ENCODE peak calls at places on chromosomes 13 and 19, in seven cellular contexts. K is ovary, X is IMR-90, H is MCF 10A, U is uterus, R is type B pancreatic cell, V is lower lobe of right lung. C is an unnamed sample.

GRCh38 chr13:30759748-30760147 is 24.4 kb downstream of the ALOX5AP start:
- DNase-seq in X (peak), U (no peak), V (no peak), H (no peak), K (no peak), R (no peak), C (no peak)

GRCh38 chr19:5686326-5686646 is 3.8 kb upstream of the RPL36 start:
- DNase-seq in V (no peak), R (no peak), H (no peak), K (no peak), X (no peak), U (no peak), C (no peak)

GRCh38 chr19:1245468-1245867 is 2.9 kb upstream of the MIDN start:
- DNase-seq in R (no peak), X (no peak), V (no peak), H (no peak), U (no peak), K (peak), C (no peak)

GRCh38 chr13:110617326-110618072 is 2.2 kb downstream of the NAXD start:
- DNase-seq in V (no peak), X (peak), U (peak), K (peak), H (peak), R (no peak), C (no peak)

GRCh38 chr19:1652471-1653299 is at the start of gene TCF3:
- DNase-seq in X (peak), K (peak), U (peak), H (peak), R (peak), V (peak), C (peak)

GRCh38 chr13:101272886-101273285 is 143.4 kb downstream of the NALCN start:
- DNase-seq in K (no peak), X (no peak), H (no peak), U (no peak), R (no peak), V (no peak), C (no peak)

GRCh38 chr19:35557539-35558399 is 5.7 kb downstream of the ATP4A start:
- DNase-seq in H (no peak), K (peak), R (peak), V (peak), U (no peak), X (peak), C (peak)

GRCh38 chr19:4124638-4125037 is 716 bp upstream of the MAP2K2 start:
- DNase-seq in R (no peak), K (no peak), V (no peak), H (no peak), X (no peak), U (no peak), C (no peak)

GRCh38 chr13:35824825-35825224 is 306.4 kb downstream of the DCLK1 start:
- DNase-seq in X (no peak), H (no peak), R (no peak), U (no peak), K (no peak), V (no peak), C (no peak)

GRCh38 chr19:35903550-35904179 is 1.3 kb downstream of the HCST start:
- DNase-seq in H (peak), V (peak), U (peak), X (peak), K (peak), R (no peak), C (peak)

GRCh38 chr19:6800991-6801396 is 28.5 kb downstream of the VAV1 start:
- DNase-seq in V (no peak), R (no peak), K (no peak), H (peak), X (peak), U (no peak), C (no peak)

GRCh38 chr13:109704771-109705628 is 81.4 kb downstream of the IRS2 start:
- DNase-seq in H (peak), V (peak), K (no peak), R (no peak), X (no peak), U (peak), C (no peak)

GRCh38 chr19:29785955-29786589 is 25.7 kb upstream of the CCNE1 start:
- DNase-seq in U (no peak), K (no peak), R (no peak), V (no peak), X (no peak), H (no peak), C (peak)

GRCh38 chr13:34019870-34020269 is 201.9 kb downstream of the RFC3 start:
- DNase-seq in X (no peak), R (no peak), U (no peak), V (no peak), H (no peak), K (no peak), C (no peak)

GRCh38 chr13:38538412-38538811 is 148.5 kb upstream of the FREM2 start:
- DNase-seq in H (no peak), X (no peak), K (no peak), U (no peak), V (no peak), R (no peak), C (no peak)

GRCh38 chr19:11699931-11700794 is 38.6 kb downstream of the ZNF823 start:
- DNase-seq in R (no peak), X (peak), V (no peak), H (peak), U (no peak), K (no peak), C (no peak)

GRCh38 chr13:36829753-36830152 is 10.7 kb downstream of the RFXAP start:
- DNase-seq in U (no peak), X (no peak), R (no peak), H (no peak), K (no peak), V (no peak), C (no peak)

GRCh38 chr13:97344250-97345175 is 89.5 kb upstream of the RAP2A start:
- DNase-seq in X (peak), H (peak), R (no peak), V (peak), U (peak), K (peak), C (peak)

GRCh38 chr19:13133241-13133870 is 15.3 kb downstream of the NACC1 start:
- DNase-seq in K (no peak), X (no peak), V (no peak), H (no peak), U (no peak), R (no peak), C (no peak)

GRCh38 chr13:41513600-41513999 is 56.2 kb downstream of the RGCC start:
- DNase-seq in X (no peak), H (no peak), V (no peak), U (no peak), R (no peak), K (no peak), C (no peak)

GRCh38 chr13:25137624-25137892 is 34.5 kb downstream of the AMER2 start:
- DNase-seq in X (no peak), K (no peak), R (no peak), U (no peak), V (no peak), H (no peak), C (no peak)

GRCh38 chr19:56294557-56294956 is 20.1 kb downstream of the ZSCAN5A start:
- DNase-seq in H (peak), X (peak), V (no peak), K (no peak), R (no peak), U (no peak), C (no peak)

GRCh38 chr13:21929400-21929799 is 258.5 kb downstream of the FGF9 start:
- DNase-seq in R (no peak), U (no peak), V (no peak), H (no peak), K (no peak), X (no peak), C (no peak)

GRCh38 chr19:7673995-7674667 is 2.8 kb upstream of the MCEMP1 start:
- DNase-seq in U (no peak), V (peak), H (peak), X (peak), R (no peak), K (no peak), C (no peak)

GRCh38 chr19:870963-871401 is 11.5 kb downstream of the CFD start:
- DNase-seq in U (no peak), R (no peak), X (peak), K (peak), H (no peak), V (no peak), C (no peak)

GRCh38 chr13:44159633-44160279 is 213.9 kb upstream of the SERP2 start:
- DNase-seq in H (peak), R (no peak), V (no peak), X (no peak), K (no peak), U (no peak), C (no peak)

GRCh38 chr13:50720856-50721663 is 122.4 kb downstream of the DLEU7 start:
- DNase-seq in R (no peak), H (peak), X (no peak), U (no peak), V (no peak), K (no peak), C (no peak)

GRCh38 chr19:47156861-47157454 is 26.3 kb downstream of the SAE1 start:
- DNase-seq in V (no peak), R (no peak), U (no peak), X (no peak), K (no peak), H (no peak), C (peak)

GRCh38 chr13:34833562-34834182 is 108.4 kb upstream of the NBEA start:
- DNase-seq in H (peak), K (no peak), X (peak), U (no peak), R (no peak), V (no peak), C (no peak)

GRCh38 chr19:995051-995827 is 5.0 kb upstream of the GRIN3B start:
- DNase-seq in R (no peak), V (peak), U (no peak), X (no peak), H (no peak), K (no peak), C (no peak)

GRCh38 chr13:78709028-78709427 is 50.1 kb upstream of the OBI1 start:
- DNase-seq in U (no peak), R (no peak), X (no peak), H (no peak), K (no peak), V (no peak), C (no peak)

GRCh38 chr19:38221421-38221820 is 2.6 kb downstream of the DPF1 start:
- DNase-seq in K (no peak), U (no peak), H (no peak), R (no peak), X (no peak), V (no peak), C (no peak)

GRCh38 chr19:33296473-33297060 is 5.8 kb downstream of the CEBPA start:
- DNase-seq in R (no peak), V (no peak), X (no peak), H (no peak), U (peak), K (no peak), C (no peak)

GRCh38 chr13:81927347-81927746 is 1586.4 kb upstream of the SPRY2 start:
- DNase-seq in V (no peak), U (no peak), R (no peak), K (no peak), H (peak), X (no peak), C (no peak)
- TF ChIP-seq CTCF in V (no peak), U (no peak), R (peak), K (no peak), H (no peak), X (no peak), C (no peak)

DNA sequence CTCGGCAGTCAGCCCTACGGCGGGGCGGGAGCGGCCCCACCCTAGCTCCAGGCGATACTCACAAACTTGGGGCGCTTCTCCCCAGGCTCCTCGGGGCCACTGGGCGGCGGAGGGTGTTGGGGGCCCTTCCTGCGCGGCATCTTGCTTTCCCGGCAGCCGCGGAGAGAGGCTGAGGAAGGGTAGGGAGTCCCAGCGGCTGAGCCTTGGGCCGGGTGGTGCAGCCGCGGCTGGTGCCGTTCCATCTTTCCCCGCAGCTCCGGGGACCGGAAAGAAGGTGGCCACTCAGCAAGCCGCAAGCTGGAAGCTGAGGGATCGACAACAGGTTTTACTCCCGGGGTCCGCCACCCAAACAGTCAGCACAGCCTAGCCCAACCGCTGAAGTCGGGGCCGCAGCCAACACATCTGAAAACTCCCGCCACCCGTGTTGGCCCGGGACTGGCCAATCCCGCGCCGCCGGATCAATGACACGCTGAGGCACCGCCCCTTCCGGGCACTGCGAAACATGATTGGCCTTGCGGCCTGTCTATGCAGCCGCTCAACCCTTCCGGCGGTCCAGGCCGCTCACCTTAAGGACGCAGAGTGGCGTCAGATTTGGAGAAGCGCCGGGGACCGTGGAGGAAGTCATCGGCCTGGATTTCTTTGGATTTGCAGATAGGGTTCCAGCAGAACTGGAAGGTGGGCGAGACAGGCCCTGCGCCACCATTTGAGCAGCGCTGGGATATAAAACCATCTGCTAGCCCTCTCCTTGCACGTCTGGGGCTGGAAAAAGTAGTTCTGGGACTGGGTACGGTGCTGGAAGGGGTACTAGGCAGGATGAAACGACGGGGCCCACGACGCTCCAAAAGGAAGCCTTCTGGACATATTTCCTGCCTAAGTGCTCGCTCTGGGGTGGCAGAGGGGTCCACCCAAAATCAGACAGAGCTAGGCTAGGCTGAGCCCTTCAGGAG is at the start of gene DIAPH3:
- DNase-seq in X (peak), V (peak), H (peak), K (peak), U (peak), R (peak), C (peak)
- TF ChIP-seq CTCF in X (no peak), V (no peak), H (no peak), K (no peak), U (no peak), R (no peak), C (no peak)

GRCh38 chr19:17246681-17247425 is 1.1 kb upstream of the NR2F6 start:
- DNase-seq in U (no peak), K (no peak), R (no peak), H (peak), X (peak), V (peak), C (no peak)
- TF ChIP-seq CTCF in U (no peak), K (no peak), R (no peak), H (no peak), X (no peak), V (no peak), C (no peak)

GRCh38 chr19:41746593-41747227 is 8.6 kb upstream of the CEACAM6 start:
- DNase-seq in U (no peak), V (peak), H (peak), K (no peak), R (no peak), X (peak), C (peak)
- TF ChIP-seq CTCF in U (no peak), V (peak), H (peak), K (no peak), R (peak), X (peak), C (peak)

GRCh38 chr19:39275578-39275977 is 7.4 kb downstream of the IFNL2 start:
- DNase-seq in V (no peak), U (no peak), K (no peak), H (no peak), X (no peak), R (no peak), C (no peak)
- TF ChIP-seq CTCF in V (no peak), U (no peak), K (no peak), H (no peak), X (no peak), R (no peak), C (no peak)

GRCh38 chr19:50268046-50268445 is 61.1 kb downstream of the KCNC3 start:
- DNase-seq in H (no peak), V (no peak), X (no peak), U (no peak), K (no peak), R (no peak), C (no peak)

GRCh38 chr19:50264483-50265186 is 61.2 kb downstream of the MYH14 start:
- DNase-seq in X (no peak), R (no peak), H (no peak), K (no peak), V (no peak), U (no peak), C (no peak)

GRCh38 chr19:50266041-50266440 is 62.6 kb downstream of the MYH14 start:
- DNase-seq in H (no peak), U (no peak), V (no peak), K (no peak), R (no peak), X (no peak), C (no peak)

GRCh38 chr19:50268501-50268900 is 60.7 kb downstream of the KCNC3 start:
- DNase-seq in X (no peak), K (no peak), H (no peak), R (no peak), U (no peak), V (no peak), C (no peak)

DNA sequence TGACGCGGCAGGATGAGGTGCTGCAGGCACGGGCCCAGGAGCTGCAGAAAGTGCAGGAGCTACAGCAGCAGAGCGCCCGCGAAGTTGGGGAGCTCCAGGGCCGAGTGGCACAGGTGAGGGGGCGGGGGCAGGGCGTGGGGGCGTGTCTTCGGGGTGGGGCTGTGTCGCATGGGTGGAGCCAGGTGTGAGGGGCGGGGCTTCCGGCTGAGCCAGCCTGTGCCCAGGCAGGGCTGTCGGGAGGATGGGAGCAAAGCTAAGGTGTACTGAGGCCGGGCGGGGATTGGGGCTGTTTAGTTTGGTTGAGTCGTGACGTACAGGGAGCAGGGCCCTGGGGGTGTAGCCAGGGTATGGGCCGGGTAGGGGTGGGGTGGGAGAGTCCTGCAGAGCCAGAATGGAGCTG is 62.3 kb downstream of the KCNC3 start:
- DNase-seq in R (no peak), X (no peak), V (no peak), U (no peak), H (no peak), K (no peak), C (peak)
- TF ChIP-seq CTCF in R (no peak), X (no peak), V (no peak), U (no peak), H (no peak), K (no peak), C (no peak)

DNA sequence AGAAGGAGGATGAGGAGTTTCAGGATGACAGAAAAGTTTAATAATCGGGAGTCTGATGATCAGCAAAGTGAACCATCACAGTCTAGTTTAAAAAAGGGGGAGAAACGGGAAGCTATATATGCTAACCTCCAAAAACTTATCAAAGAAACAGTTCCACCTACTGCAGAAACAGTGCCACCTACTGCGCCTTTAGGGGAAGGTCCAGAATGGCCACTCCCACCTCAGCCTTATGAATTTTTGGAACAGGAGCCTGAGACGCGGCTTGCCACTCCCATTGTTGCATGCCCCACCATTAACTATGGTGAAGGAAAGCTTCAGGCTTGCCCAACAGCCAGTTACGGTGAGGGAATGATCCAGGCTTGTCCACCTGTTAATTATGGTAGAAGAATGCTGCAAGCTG is 929.0 kb downstream of the SLITRK6 start:
- DNase-seq in R (no peak), H (no peak), X (no peak), U (no peak), K (no peak), V (no peak), C (no peak)
- TF ChIP-seq CTCF in R (peak), H (no peak), X (peak), U (no peak), K (no peak), V (no peak), C (peak)

GRCh38 chr13:76225815-76226489 is 589.8 kb downstream of the LMO7 start:
- DNase-seq in K (no peak), X (peak), H (no peak), R (no peak), V (no peak), U (no peak), C (no peak)

GRCh38 chr13:76226941-76227340 is 590.8 kb downstream of the LMO7 start:
- DNase-seq in V (no peak), H (no peak), K (no peak), R (no peak), U (no peak), X (peak), C (no peak)

GRCh38 chr13:76222511-76222910 is 586.4 kb downstream of the LMO7 start:
- DNase-seq in U (no peak), R (no peak), H (no peak), V (no peak), K (no peak), X (peak), C (no peak)

GRCh38 chr13:76223999-76224398 is 587.9 kb downstream of the LMO7 start:
- DNase-seq in H (no peak), U (no peak), R (no peak), V (no peak), X (no peak), K (no peak), C (no peak)

GRCh38 chr13:76223565-76223964 is 587.4 kb downstream of the LMO7 start:
- DNase-seq in U (no peak), K (no peak), X (no peak), H (peak), V (no peak), R (no peak), C (no peak)
- TF ChIP-seq CTCF in U (no peak), K (no peak), X (no peak), H (no peak), V (no peak), R (no peak), C (no peak)

DNA sequence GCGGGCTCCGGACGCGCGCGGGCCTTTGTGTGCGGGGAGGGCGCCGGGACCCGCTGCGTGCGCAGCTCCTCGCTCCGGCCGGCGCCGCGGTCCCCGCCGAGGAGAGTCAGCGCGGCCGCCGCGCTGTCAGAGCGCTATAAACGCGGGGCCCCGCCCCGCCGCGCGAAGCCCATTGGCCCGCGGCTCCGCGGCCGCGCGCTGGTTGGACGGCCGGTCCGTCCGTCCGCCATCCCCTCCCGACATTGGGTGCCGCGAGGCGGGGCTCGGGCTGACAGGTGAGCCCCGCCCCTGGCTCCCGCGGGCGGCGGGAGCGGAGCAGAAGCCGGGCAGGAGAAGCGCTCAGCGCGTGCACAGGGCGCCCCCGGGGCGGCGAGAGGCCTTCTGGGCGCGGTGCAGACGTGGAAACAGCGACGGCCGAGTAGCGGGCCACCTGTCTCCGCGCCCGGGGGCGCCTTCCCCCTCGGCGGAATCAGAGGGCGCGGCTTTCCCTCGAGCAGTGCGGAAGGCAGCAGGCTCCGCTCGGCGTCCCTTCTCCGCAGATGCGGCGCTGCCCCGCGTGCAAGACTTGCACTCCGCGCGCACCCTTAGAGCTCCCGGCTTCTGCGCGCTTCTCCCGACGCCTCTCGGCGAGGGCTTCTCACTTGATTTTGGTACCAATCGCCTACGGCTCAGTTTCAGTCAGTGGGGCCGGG is at the start of gene EFNB2:
- DNase-seq in K (peak), U (peak), H (peak), V (peak), X (peak), R (peak), C (peak)
- TF ChIP-seq CTCF in K (no peak), U (peak), H (no peak), V (no peak), X (peak), R (no peak), C (peak)

GRCh38 chr13:52980695-52981094 is 47.9 kb upstream of the OLFM4 start:
- DNase-seq in X (no peak), U (no peak), K (no peak), H (peak), V (no peak), R (no peak), C (no peak)
- TF ChIP-seq CTCF in X (no peak), U (no peak), K (no peak), H (no peak), V (no peak), R (no peak), C (no peak)

C was measured in GM10248.